ENCODE peak calls at places on chromosomes 12 and 14, in eight cellular contexts. E is cardiac fibroblast; P is CD4-positive, alpha-beta T cell; K is M059J; O is cardiac muscle cell; A is HS-5; Z is NCI-H460; J is heart left ventricle. W is an unnamed sample.

GRCh38 chr14:105899071-105899641 is 372.8 kb downstream of the TMEM121 start:
- DNase-seq in K (no peak), O (no peak), E (no peak), Z (no peak), P (no peak), A (no peak), J (peak; percentile 37), W (no peak)

GRCh38 chr12:26205298-26205697 is 9.9 kb downstream of the SSPN start:
- DNase-seq in K (no peak), Z (no peak), P (no peak), A (no peak), O (no peak), J (no peak), E (no peak), W (no peak)

GRCh38 chr12:93518725-93519124 is 51.4 kb downstream of the MRPL42 start:
- DNase-seq in P (no peak), O (peak; percentile 33), E (peak; percentile 83), J (no peak), Z (no peak), K (peak; percentile 71), A (peak; percentile 4), W (peak; percentile 44)

GRCh38 chr12:26031318-26031717 is 72.8 kb downstream of the RASSF8 start:
- DNase-seq in O (no peak), E (no peak), J (no peak), P (no peak), K (no peak), A (no peak), Z (no peak), W (no peak)

GRCh38 chr12:51788876-51789275 is 59.6 kb downstream of the FIGNL2 start:
- DNase-seq in A (peak; percentile 56), O (peak; percentile 32), P (no peak), J (no peak), Z (no peak), K (peak; percentile 83), E (peak; percentile 71), W (peak; percentile 83)

GRCh38 chr14:97866664-97867063 is 1069.5 kb downstream of the VRK1 start:
- DNase-seq in P (no peak), J (no peak), O (no peak), E (no peak), A (no peak), K (no peak), Z (no peak), W (peak; percentile 12)

GRCh38 chr14:64569108-64570045 is 19.6 kb downstream of the PPP1R36 start:
- DNase-seq in O (peak; percentile 90), E (peak; percentile 81), Z (peak; percentile 45), K (peak; percentile 89), J (no peak), A (peak; percentile 45), P (no peak), W (peak; percentile 90)

GRCh38 chr14:47277703-47278102 is 397.7 kb downstream of the MDGA2 start:
- DNase-seq in J (no peak), K (no peak), A (no peak), Z (no peak), P (no peak), E (no peak), O (peak; percentile 4), W (no peak)

GRCh38 chr14:99077076-99077843 is 194.7 kb downstream of the BCL11B start:
- DNase-seq in E (no peak), A (no peak), J (no peak), O (no peak), Z (no peak), P (no peak), K (no peak), W (peak; percentile 32)

GRCh38 chr14:52356025-52356424 is 41.9 kb downstream of the PTGER2 start:
- DNase-seq in E (peak; percentile 67), A (no peak), J (no peak), P (no peak), Z (peak; percentile 55), K (peak; percentile 62), O (no peak), W (no peak)

GRCh38 chr14:68961781-68962584 is 17.1 kb downstream of the ACTN1 start:
- DNase-seq in E (peak; percentile 64), K (peak; percentile 92), Z (no peak), J (no peak), P (no peak), A (no peak), O (no peak), W (peak; percentile 89)

GRCh38 chr12:31756977-31757420 is 28.2 kb upstream of the AMN1 start:
- DNase-seq in K (peak; percentile 75), J (no peak), Z (no peak), O (peak; percentile 34), A (no peak), P (no peak), E (peak; percentile 71), W (peak; percentile 13)

GRCh38 chr12:63991036-63991547 is 146.6 kb downstream of the SRGAP1 start:
- DNase-seq in Z (no peak), P (no peak), O (no peak), J (no peak), A (no peak), E (no peak), K (no peak), W (no peak)

GRCh38 chr12:101862245-101862644 is 15.1 kb upstream of the DRAM1 start:
- DNase-seq in A (no peak), E (no peak), K (no peak), J (no peak), Z (no peak), O (no peak), P (no peak), W (peak; percentile 21)

GRCh38 chr12:130813436-130813835 is 25.6 kb downstream of the STX2 start:
- DNase-seq in E (no peak), O (no peak), Z (no peak), J (no peak), A (no peak), P (no peak), K (no peak), W (no peak)

GRCh38 chr12:122790393-122791075 is 16.2 kb downstream of the CCDC62 start:
- DNase-seq in E (peak; percentile 55), P (no peak), A (peak; percentile 46), K (peak; percentile 76), J (no peak), O (peak; percentile 15), Z (no peak), W (peak; percentile 62)

GRCh38 chr14:52802597-52802996 is 11.2 kb upstream of the GNPNAT1 start:
- DNase-seq in Z (peak; percentile 40), O (no peak), A (peak; percentile 86), K (peak; percentile 52), P (no peak), J (no peak), E (peak; percentile 97), W (peak; percentile 25)

GRCh38 chr12:13981296-13981962 is at the start of gene GRIN2B:
- DNase-seq in O (no peak), J (no peak), P (no peak), A (no peak), Z (no peak), K (no peak), E (no peak), W (peak; percentile 44)

GRCh38 chr12:83758889-83759631 is 1072.4 kb downstream of the TMTC2 start:
- DNase-seq in J (no peak), O (no peak), Z (no peak), E (no peak), K (no peak), A (no peak), P (no peak), W (no peak)

GRCh38 chr14:68506645-68507405 is 286.0 kb downstream of the ZFP36L1 start:
- DNase-seq in P (peak; percentile 19), K (peak; percentile 69), O (no peak), J (no peak), Z (no peak), A (no peak), E (no peak), W (peak; percentile 42)

GRCh38 chr12:46164186-46164585 is 104.7 kb downstream of the SLC38A1 start:
- DNase-seq in J (no peak), A (no peak), E (no peak), P (no peak), K (no peak), O (no peak), Z (no peak), W (no peak)

GRCh38 chr12:12719496-12719895 is 2.3 kb downstream of the CDKN1B start:
- DNase-seq in O (peak; percentile 45), Z (no peak), P (no peak), A (no peak), J (no peak), K (peak; percentile 50), E (peak; percentile 53), W (peak; percentile 57)

W was measured in astrocyte of the hippocampus.